ENCODE peak calls at places on chromosome 1, in four cellular contexts. One of them, this sample, is unnamed.

GRCh38 chr1:29433830-29434229 is 197.5 kb downstream of the PTPRU start:
- DNase-seq in sciatic nerve: no peak
- DNase-seq in BJ: no peak
- DNase-seq in neural crest cell: no peak
- DNase-seq in this sample: no peak

GRCh38 chr1:111139956-111140679 is at the start of the genes CEPT1 and DRAM2:
- DNase-seq in sciatic nerve: peak
- DNase-seq in BJ: peak
- DNase-seq in neural crest cell: peak
- DNase-seq in this sample: peak

GRCh38 chr1:63329621-63330330 is 7.4 kb downstream of the FOXD3 start:
- DNase-seq in sciatic nerve: no peak
- DNase-seq in BJ: no peak
- DNase-seq in neural crest cell: no peak
- DNase-seq in this sample: no peak

GRCh38 chr1:229859026-229859425 is 208.0 kb upstream of the GALNT2 start:
- DNase-seq in sciatic nerve: no peak
- DNase-seq in BJ: no peak
- DNase-seq in neural crest cell: no peak
- DNase-seq in this sample: no peak

GRCh38 chr1:58290685-58291372 is 255.7 kb downstream of the OMA1 start:
- DNase-seq in sciatic nerve: no peak
- DNase-seq in BJ: no peak
- DNase-seq in neural crest cell: peak
- DNase-seq in this sample: peak

GRCh38 chr1:230153655-230154296 is 86.7 kb downstream of the GALNT2 start:
- DNase-seq in sciatic nerve: no peak
- DNase-seq in BJ: no peak
- DNase-seq in neural crest cell: peak
- DNase-seq in this sample: no peak

GRCh38 chr1:78839704-78840277 is 166.7 kb downstream of the ADGRL4 start:
- DNase-seq in sciatic nerve: no peak
- DNase-seq in BJ: no peak
- DNase-seq in neural crest cell: peak
- DNase-seq in this sample: no peak

GRCh38 chr1:202551683-202552082 is 158.6 kb downstream of the SYT2 start:
- DNase-seq in sciatic nerve: no peak
- DNase-seq in BJ: no peak
- DNase-seq in neural crest cell: no peak
- DNase-seq in this sample: no peak

GRCh38 chr1:78840447-78841251 is 165.9 kb downstream of the ADGRL4 start:
- DNase-seq in sciatic nerve: no peak
- DNase-seq in BJ: no peak
- DNase-seq in neural crest cell: no peak
- DNase-seq in this sample: no peak

GRCh38 chr1:199161319-199161680 is 522.5 kb downstream of the PTPRC start:
- DNase-seq in sciatic nerve: no peak
- DNase-seq in BJ: no peak
- DNase-seq in neural crest cell: no peak
- DNase-seq in this sample: no peak

GRCh38 chr1:189212606-189213005 is 1265.1 kb downstream of the BRINP3 start:
- DNase-seq in sciatic nerve: no peak
- DNase-seq in BJ: no peak
- DNase-seq in neural crest cell: no peak
- DNase-seq in this sample: no peak

GRCh38 chr1:40825430-40825778 is 36.8 kb downstream of the CITED4 start:
- DNase-seq in sciatic nerve: no peak
- DNase-seq in BJ: no peak
- DNase-seq in neural crest cell: no peak
- DNase-seq in this sample: no peak

GRCh38 chr1:210214573-210215409 is 17.8 kb upstream of the SERTAD4 start:
- DNase-seq in sciatic nerve: no peak
- DNase-seq in BJ: no peak
- DNase-seq in neural crest cell: no peak
- DNase-seq in this sample: no peak

GRCh38 chr1:9279172-9279840 is 13.4 kb upstream of the SPSB1 start:
- DNase-seq in sciatic nerve: no peak
- DNase-seq in BJ: no peak
- DNase-seq in neural crest cell: no peak
- DNase-seq in this sample: no peak

GRCh38 chr1:216723274-216723780 is at the start of gene ESRRG:
- DNase-seq in sciatic nerve: no peak
- DNase-seq in BJ: no peak
- DNase-seq in neural crest cell: peak
- DNase-seq in this sample: no peak

GRCh38 chr1:177174921-177175634 is 4.3 kb downstream of the BRINP2 start:
- DNase-seq in sciatic nerve: no peak
- DNase-seq in BJ: no peak
- DNase-seq in neural crest cell: no peak
- DNase-seq in this sample: no peak

This sample was measured in HFF-Myc.